ENCODE peak calls at places on chromosomes 13 and 19, in four cellular contexts. X, Q, L and T are unnamed samples.
A peak's percentile ranks its signal among the peaks of the same experiment; 100 is the strongest.

GRCh38 chr13:99721606-99722384 is 220.5 kb downstream of the TM9SF2 start:
- DNase-seq in X (no peak), Q (no peak), L (no peak), T (no peak)

GRCh38 chr13:58495668-58496067 is 864.1 kb downstream of the PCDH17 start:
- DNase-seq in X (no peak), Q (no peak), L (no peak), T (no peak)

GRCh38 chr13:42544246-42544915 is 29.6 kb upstream of the TNFSF11 start:
- DNase-seq in X (no peak), Q (no peak), L (no peak), T (no peak)

GRCh38 chr13:46516624-46517318 is 36.2 kb upstream of the LRCH1 start:
- DNase-seq in X (no peak), Q (no peak), L (no peak), T (no peak)

GRCh38 chr13:49754146-49754545 is 38.3 kb downstream of the KPNA3 start:
- DNase-seq in X (no peak), Q (no peak), L (no peak), T (no peak)

GRCh38 chr19:4365791-4366665 is 22.7 kb downstream of the MPND start:
- DNase-seq in X (no peak), Q (no peak), L (no peak), T (no peak)

GRCh38 chr13:64248371-64249065 is 2832.9 kb upstream of the PCDH20 start:
- DNase-seq in X (no peak), Q (no peak), L (no peak), T (no peak)

GRCh38 chr13:40200273-40200978 is 466.0 kb downstream of the FOXO1 start:
- DNase-seq in X (no peak), Q (no peak), L (no peak), T (no peak)

GRCh38 chr19:51034704-51035103 is at the start of gene KLK12:
- DNase-seq in X (no peak), Q (no peak), L (no peak), T (no peak)

GRCh38 chr19:41330476-41330875 is 20.5 kb downstream of the CCDC97 start:
- DNase-seq in X (no peak), Q (no peak), L (no peak), T (no peak)
- H3K4me1 ChIP-seq in X (peaks cover 36% of the 10 kb centered on the region), Q (peaks cover 40% of the 10 kb centered on the region), L (peaks cover 49% of the 10 kb centered on the region), T (no peaks in the 10 kb centered on the region)

GRCh38 chr13:29923554-29924481 is 73.4 kb upstream of the UBL3 start:
- DNase-seq in X (peak; percentile 93), Q (peak; percentile 34), L (peak; percentile 71), T (peak; percentile 93)
- H3K4me1 ChIP-seq in X (peaks cover 37% of the 10 kb centered on the region), Q (peaks cover 23% of the 10 kb centered on the region), L (peaks cover 29% of the 10 kb centered on the region), T (peaks cover 34% of the 10 kb centered on the region)

DNA sequence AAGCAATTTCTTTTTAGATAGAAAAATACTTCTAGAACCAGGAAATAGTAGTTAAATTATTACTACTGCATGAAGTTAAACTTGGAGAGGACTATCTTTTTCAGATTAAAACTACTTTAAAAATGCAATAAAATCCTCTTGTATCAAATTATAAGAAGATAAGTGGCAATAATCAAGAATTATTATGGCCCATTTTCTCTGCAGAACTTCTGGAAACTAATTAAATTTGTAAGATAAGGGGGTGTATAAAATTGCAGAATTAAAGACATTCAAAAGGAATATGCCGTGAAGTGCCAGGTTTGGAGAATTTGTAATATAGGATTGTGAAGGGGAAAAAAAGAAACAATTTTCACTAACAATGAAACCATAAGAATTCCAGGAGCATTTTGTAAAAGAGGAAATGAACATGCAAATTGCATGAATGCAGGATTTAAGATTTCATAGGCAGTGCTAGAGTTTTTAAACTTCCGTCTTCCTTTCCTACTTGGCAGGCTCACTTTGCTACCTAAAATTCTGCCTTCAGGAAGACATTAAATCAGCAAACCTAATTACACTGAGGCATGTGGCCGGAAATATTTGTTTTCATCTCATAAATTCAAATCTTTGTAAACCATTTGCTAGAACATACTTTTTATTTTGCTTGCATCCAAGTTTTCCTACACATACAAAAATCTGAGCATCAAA is 167.1 kb downstream of the DCLK1 start:
- DNase-seq in X (no peak), Q (no peak), L (no peak), T (no peak)
- H3K4me1 ChIP-seq in X (peaks cover 26% of the 10 kb centered on the region), Q (peaks cover 8% of the 10 kb centered on the region), L (peaks cover 14% of the 10 kb centered on the region), T (no peaks in the 10 kb centered on the region)

GRCh38 chr19:662207-662961 is 630 bp downstream of the RNF126 start:
- DNase-seq in X (no peak), Q (no peak), L (peak; percentile 50), T (peak; percentile 88)
- H3K4me1 ChIP-seq in X (peaks cover 31% of the 10 kb centered on the region), Q (peaks cover 63% of the 10 kb centered on the region), L (peaks cover 66% of the 10 kb centered on the region), T (peaks cover 22% of the 10 kb centered on the region)

DNA sequence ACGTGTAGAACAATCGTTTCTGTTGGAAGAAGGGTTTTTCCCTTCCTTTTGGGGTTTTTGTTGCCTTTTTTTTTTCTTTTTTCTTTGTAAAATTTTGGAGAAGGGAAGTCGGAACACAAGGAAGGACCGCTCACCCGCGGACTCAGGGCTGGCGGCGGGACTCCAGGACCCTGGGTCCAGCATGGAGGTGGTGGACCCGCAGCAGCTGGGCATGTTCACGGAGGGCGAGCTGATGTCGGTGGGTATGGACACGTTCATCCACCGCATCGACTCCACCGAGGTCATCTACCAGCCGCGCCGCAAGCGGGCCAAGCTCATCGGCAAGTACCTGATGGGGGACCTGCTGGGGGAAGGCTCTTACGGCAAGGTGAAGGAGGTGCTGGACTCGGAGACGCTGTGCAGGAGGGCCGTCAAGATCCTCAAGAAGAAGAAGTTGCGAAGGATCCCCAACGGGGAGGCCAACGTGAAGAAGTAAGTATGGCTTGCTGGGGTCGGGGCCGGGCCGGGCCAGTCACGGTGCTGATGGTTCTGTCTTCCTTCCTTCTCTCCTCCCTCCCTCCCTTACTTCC is 1.2 kb downstream of the STK11 start:
- DNase-seq in X (peak; percentile 46), Q (no peak), L (no peak), T (peak; percentile 47)
- H3K4me1 ChIP-seq in X (peaks cover 35% of the 10 kb centered on the region), Q (peaks cover 59% of the 10 kb centered on the region), L (peaks cover 50% of the 10 kb centered on the region), T (peaks cover 16% of the 10 kb centered on the region)

GRCh38 chr13:33229446-33230177 is 55.9 kb downstream of the STARD13 start:
- DNase-seq in X (no peak), Q (no peak), L (peak; percentile 60), T (no peak)

GRCh38 chr13:33231339-33231738 is 54.2 kb downstream of the STARD13 start:
- DNase-seq in X (no peak), Q (no peak), L (no peak), T (no peak)

GRCh38 chr13:33230178-33230881 is 55.2 kb downstream of the STARD13 start:
- DNase-seq in X (no peak), Q (no peak), L (no peak), T (no peak)

GRCh38 chr13:33227927-33228644 is 57.5 kb downstream of the STARD13 start:
- DNase-seq in X (no peak), Q (no peak), L (no peak), T (no peak)

GRCh38 chr13:33228645-33229445 is 56.7 kb downstream of the STARD13 start:
- DNase-seq in X (peak; percentile 56), Q (no peak), L (no peak), T (no peak)
- H3K4me1 ChIP-seq in X (peaks cover 40% of the 10 kb centered on the region), Q (peaks cover 61% of the 10 kb centered on the region), L (peaks cover 68% of the 10 kb centered on the region), T (peaks cover 4% of the 10 kb centered on the region)

GRCh38 chr19:10621966-10622365 is 3.4 kb upstream of the SLC44A2 start:
- DNase-seq in X (no peak), Q (no peak), L (no peak), T (no peak)
- H3K4me1 ChIP-seq in X (peaks cover 37% of the 10 kb centered on the region), Q (peaks cover 19% of the 10 kb centered on the region), L (peaks cover 26% of the 10 kb centered on the region), T (peaks cover 10% of the 10 kb centered on the region)

DNA sequence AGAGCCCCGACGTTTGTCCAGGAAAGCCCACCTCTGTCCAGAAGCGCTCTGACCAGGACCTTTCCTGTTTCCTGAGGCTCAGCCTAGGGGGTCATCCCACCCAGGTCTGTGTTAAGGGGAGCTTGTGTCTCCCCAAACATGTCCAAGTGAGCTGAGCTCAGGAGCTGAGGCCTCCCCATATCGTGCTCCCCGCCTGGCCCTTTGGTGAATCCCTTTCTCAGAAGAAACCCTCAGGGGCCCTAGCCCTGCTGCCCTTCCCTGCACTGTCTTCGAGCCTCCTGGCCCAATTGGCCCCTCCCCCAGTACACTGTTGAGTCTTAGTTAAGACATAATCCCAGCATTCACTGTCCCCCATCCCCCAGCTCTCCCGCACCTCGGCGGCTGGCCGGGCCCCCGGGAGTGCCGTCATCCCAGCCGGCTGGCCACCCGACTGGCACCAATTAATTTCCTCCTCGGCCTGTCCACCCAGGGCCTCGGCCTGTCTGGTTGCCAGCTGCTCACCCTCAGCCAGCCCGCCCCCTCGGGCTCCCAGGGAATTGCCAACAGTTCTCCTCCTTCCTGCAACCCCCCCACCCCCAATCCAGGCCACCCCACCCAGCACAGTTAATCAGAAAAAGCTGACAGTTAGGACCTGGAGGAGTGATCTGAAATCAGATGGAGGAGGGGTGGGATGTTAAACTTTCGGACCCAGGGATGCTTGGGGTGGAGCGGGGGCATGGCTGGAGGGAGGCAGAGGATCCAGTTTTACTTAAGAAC is 13.6 kb downstream of the IER2 start:
- DNase-seq in X (peak; percentile 94), Q (peak; percentile 70), L (peak; percentile 75), T (peak; percentile 88)
- H3K4me1 ChIP-seq in X (peaks cover 54% of the 10 kb centered on the region), Q (peaks cover 74% of the 10 kb centered on the region), L (peaks cover 52% of the 10 kb centered on the region), T (peaks cover 26% of the 10 kb centered on the region)

DNA sequence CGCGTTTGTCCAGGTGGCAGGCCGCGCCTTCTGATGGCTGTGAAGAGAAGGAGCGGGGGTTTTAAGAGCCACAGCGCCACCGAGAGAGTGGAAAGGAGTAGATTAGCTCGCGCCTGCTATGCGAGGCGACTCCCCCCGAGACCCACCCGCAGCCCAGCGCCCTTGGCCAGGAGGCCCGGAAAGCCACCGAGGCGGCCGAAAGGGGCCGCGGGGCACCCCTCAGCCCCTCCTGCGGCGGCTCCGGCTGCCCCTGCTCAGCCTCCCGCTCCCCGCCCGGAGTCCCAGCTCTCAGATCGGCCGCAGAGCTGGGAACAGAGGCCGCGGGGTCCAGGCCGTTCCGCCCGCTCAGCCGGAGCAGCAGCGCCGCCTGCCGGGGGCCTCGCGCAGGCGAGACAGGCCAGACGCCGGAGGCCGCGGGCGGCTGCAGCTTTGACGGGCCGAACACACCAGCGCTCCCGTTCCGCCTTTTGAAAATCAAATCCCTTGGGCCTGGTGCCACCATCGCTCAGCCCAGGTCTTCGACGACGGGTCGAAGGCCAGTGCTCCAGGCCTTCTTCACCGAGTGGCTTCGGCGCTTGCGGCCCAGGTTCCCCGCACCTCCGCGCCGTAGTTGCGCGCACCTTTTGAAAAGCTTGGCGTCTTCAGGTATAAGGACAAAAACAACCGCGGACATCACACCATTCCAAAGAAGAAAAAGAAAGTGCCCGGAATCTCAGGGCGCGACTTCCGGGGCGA is 15.3 kb downstream of the CDX2 start:
- DNase-seq in X (no peak), Q (peak; percentile 74), L (peak; percentile 77), T (peak; percentile 83)
- H3K4me1 ChIP-seq in X (peaks cover 11% of the 10 kb centered on the region), Q (peaks cover 13% of the 10 kb centered on the region), L (peaks cover 14% of the 10 kb centered on the region), T (peaks cover 12% of the 10 kb centered on the region)

GRCh38 chr19:41352609-41353465 is 885 bp downstream of the TGFB1 start:
- DNase-seq in X (peak; percentile 72), Q (peak; percentile 74), L (peak; percentile 75), T (peak; percentile 85)

GRCh38 chr19:41352279-41352608 is 1.5 kb downstream of the TGFB1 start:
- DNase-seq in X (no peak), Q (no peak), L (no peak), T (no peak)

GRCh38 chr19:41350735-41351338 is 2.9 kb downstream of the TGFB1 start:
- DNase-seq in X (no peak), Q (no peak), L (peak; percentile 41), T (no peak)

GRCh38 chr19:41353466-41354342 is at the start of gene TGFB1:
- DNase-seq in X (peak; percentile 94), Q (peak; percentile 91), L (peak; percentile 92), T (peak; percentile 83)

GRCh38 chr19:41351339-41352245 is 2.1 kb downstream of the TGFB1 start:
- DNase-seq in X (peak; percentile 67), Q (peak; percentile 72), L (peak; percentile 74), T (peak; percentile 61)
- H3K4me1 ChIP-seq in X (peaks cover 15% of the 10 kb centered on the region), Q (peaks cover 19% of the 10 kb centered on the region), L (peaks cover 50% of the 10 kb centered on the region), T (no peaks in the 10 kb centered on the region)